ENCODE peak calls at places on chromosomes 11 and 22, in nine cellular contexts. A is posterior cingulate gyrus, K is amniotic stem cell, I is HuH-7.5, F is left colon, C is germinal center, J is GDM1, O is NCI-H345, M is natural killer cell. D is an unnamed sample.

GRCh38 chr11:78039919-78040671 is 17.0 kb upstream of the KCTD14 start:
- DNase-seq in M (no peak), C (no peak), O (peak), I (peak), A (peak), J (no peak), F (peak), K (peak), D (peak)

GRCh38 chr11:6197466-6198200 is 1.4 kb upstream of the OR52W1 start:
- DNase-seq in C (no peak), M (no peak), A (no peak), O (no peak), K (no peak), J (no peak), F (no peak), I (no peak), D (no peak)

GRCh38 chr11:19777342-19778102 is 64.9 kb downstream of the NAV2 start:
- DNase-seq in I (peak), O (peak), J (no peak), K (no peak), C (peak), M (no peak), F (peak), A (no peak), D (peak)

GRCh38 chr22:46931881-46932280 is 169.4 kb downstream of the TBC1D22A start:
- DNase-seq in C (no peak), I (no peak), M (no peak), A (no peak), J (no peak), O (no peak), K (no peak), F (no peak), D (no peak)

GRCh38 chr22:39954584-39955055 is 5.6 kb upstream of the TMA7B start:
- DNase-seq in A (no peak), M (no peak), O (no peak), K (no peak), F (no peak), J (no peak), I (no peak), C (no peak), D (peak)

GRCh38 chr11:64872790-64873488 is 5.5 kb downstream of the EHD1 start:
- DNase-seq in I (no peak), C (no peak), J (no peak), O (no peak), M (no peak), F (no peak), K (no peak), A (no peak), D (no peak)

GRCh38 chr22:28075260-28075981 is 156.4 kb upstream of the PITPNB start:
- DNase-seq in J (no peak), M (no peak), A (no peak), F (peak), C (no peak), I (peak), O (no peak), K (peak), D (peak)

GRCh38 chr11:27697679-27698275 is 2.5 kb downstream of the BDNF start:
- DNase-seq in J (no peak), I (no peak), A (no peak), F (no peak), C (no peak), M (no peak), K (no peak), O (no peak), D (peak)

GRCh38 chr22:36184433-36185035 is 17.1 kb downstream of the APOL4 start:
- DNase-seq in K (no peak), O (no peak), M (no peak), J (no peak), C (no peak), F (no peak), A (peak), I (no peak), D (peak)

GRCh38 chr22:17217179-17217578 is 2.1 kb downstream of the ADA2 start:
- DNase-seq in M (no peak), J (no peak), K (no peak), F (no peak), O (no peak), I (no peak), C (no peak), A (no peak), D (no peak)

GRCh38 chr11:102430158-102430836 is 22.3 kb downstream of the TMEM123 start:
- DNase-seq in O (no peak), C (peak), I (no peak), K (no peak), M (no peak), A (no peak), J (no peak), F (no peak), D (no peak)

GRCh38 chr22:40592352-40593113 is 44.0 kb downstream of the MRTFA start:
- DNase-seq in K (no peak), M (no peak), F (no peak), I (no peak), J (no peak), A (no peak), O (no peak), C (peak), D (no peak)

GRCh38 chr11:5102246-5102645 is 32.9 kb downstream of the OR52E1 start:
- DNase-seq in K (no peak), J (no peak), C (no peak), M (no peak), I (no peak), O (no peak), F (no peak), A (no peak), D (no peak)

GRCh38 chr11:33775832-33776231 is 1.5 kb upstream of the FBXO3 start:
- DNase-seq in I (no peak), M (no peak), K (no peak), A (no peak), O (no peak), C (no peak), J (no peak), F (no peak), D (peak)

GRCh38 chr11:121450424-121450823 is 1.7 kb upstream of the SORL1 start:
- DNase-seq in O (no peak), A (no peak), M (no peak), K (no peak), F (no peak), C (no peak), J (no peak), I (no peak), D (no peak)

GRCh38 chr22:50733521-50734342 is 4.3 kb upstream of the ACR start:
- DNase-seq in K (no peak), F (no peak), I (no peak), O (no peak), J (no peak), A (peak), M (peak), C (no peak), D (peak)

GRCh38 chr11:95584180-95584579 is 205.4 kb downstream of the FAM76B start:
- DNase-seq in F (no peak), A (no peak), M (no peak), K (no peak), O (no peak), C (no peak), J (no peak), I (no peak), D (peak)

GRCh38 chr22:29903371-29903770 is 20.4 kb downstream of the MTMR3 start:
- DNase-seq in A (no peak), J (no peak), M (no peak), I (no peak), K (no peak), F (no peak), O (no peak), C (no peak), D (no peak)

GRCh38 chr11:13963949-13964770 is 1.6 kb downstream of the SPON1 start:
- DNase-seq in I (no peak), O (peak), K (no peak), C (no peak), A (no peak), F (peak), M (no peak), J (no peak), D (no peak)

GRCh38 chr11:15500643-15501042 is 385.9 kb downstream of the INSC start:
- DNase-seq in J (no peak), I (no peak), M (no peak), K (no peak), C (no peak), F (no peak), A (no peak), O (no peak), D (no peak)

GRCh38 chr11:88552377-88553029 is 215.0 kb upstream of the CTSC start:
- DNase-seq in A (no peak), O (peak), F (no peak), M (peak), J (peak), I (no peak), K (no peak), C (peak), D (peak)

GRCh38 chr11:13134886-13135285 is 125.8 kb downstream of the RASSF10 start:
- DNase-seq in M (no peak), I (no peak), O (no peak), K (no peak), C (no peak), A (no peak), J (no peak), F (no peak), D (no peak)

GRCh38 chr22:28857288-28857687 is 26.1 kb upstream of the ZNRF3 start:
- DNase-seq in A (peak), O (no peak), C (no peak), K (no peak), M (no peak), I (no peak), J (no peak), F (no peak), D (no peak)